ENCODE peak calls at places on chromosomes 4 and X, in ten cellular contexts. One of them, this sample, is unnamed.

GRCh38 chr4:150518559-150518958 is 63.4 kb upstream of the MAB21L2 start:
- DNase-seq in activated T-cell treated with anti-CD3 and anti-CD28 coated beads, Interleukin-2, amount 50 U/mL, for 4 hours: no peak
- DNase-seq in heart left ventricle: no peak
- DNase-seq in mesendoderm: peak
- DNase-seq in fibroblast of lung: peak
- DNase-seq in RKO: peak
- DNase-seq in DMS79: no peak
- DNase-seq in endothelial cell: no peak
- DNase-seq in stimulated activated CD8-positive, alpha-beta memory T cell treated with anti-CD3 and anti-CD28 coated beads, Interleukin-15, amount 100 ng/mL, for 24 hours: no peak
- DNase-seq in ovary: no peak
- DNase-seq in this sample: no peak

GRCh38 chrX:103417933-103418332 is 41.6 kb downstream of the BEX3 start:
- DNase-seq in activated T-cell treated with anti-CD3 and anti-CD28 coated beads, Interleukin-2, amount 50 U/mL, for 4 hours: no peak
- DNase-seq in heart left ventricle: no peak
- DNase-seq in mesendoderm: no peak
- DNase-seq in fibroblast of lung: peak
- DNase-seq in RKO: no peak
- DNase-seq in DMS79: no peak
- DNase-seq in endothelial cell: no peak
- DNase-seq in stimulated activated CD8-positive, alpha-beta memory T cell treated with anti-CD3 and anti-CD28 coated beads, Interleukin-15, amount 100 ng/mL, for 24 hours: no peak
- DNase-seq in ovary: no peak
- DNase-seq in this sample: no peak

GRCh38 chr4:6916587-6917444 is 7.2 kb downstream of the TBC1D14 start:
- DNase-seq in activated T-cell treated with anti-CD3 and anti-CD28 coated beads, Interleukin-2, amount 50 U/mL, for 4 hours: peak
- DNase-seq in heart left ventricle: no peak
- DNase-seq in mesendoderm: peak
- DNase-seq in fibroblast of lung: peak
- DNase-seq in RKO: no peak
- DNase-seq in DMS79: no peak
- DNase-seq in endothelial cell: no peak
- DNase-seq in stimulated activated CD8-positive, alpha-beta memory T cell treated with anti-CD3 and anti-CD28 coated beads, Interleukin-15, amount 100 ng/mL, for 24 hours: no peak
- DNase-seq in ovary: no peak
- DNase-seq in this sample: no peak

GRCh38 chr4:46648088-46648744 is 258.3 kb upstream of the GABRA2 start:
- DNase-seq in activated T-cell treated with anti-CD3 and anti-CD28 coated beads, Interleukin-2, amount 50 U/mL, for 4 hours: no peak
- DNase-seq in heart left ventricle: no peak
- DNase-seq in mesendoderm: peak
- DNase-seq in fibroblast of lung: peak
- DNase-seq in RKO: peak
- DNase-seq in DMS79: no peak
- DNase-seq in endothelial cell: peak
- DNase-seq in stimulated activated CD8-positive, alpha-beta memory T cell treated with anti-CD3 and anti-CD28 coated beads, Interleukin-15, amount 100 ng/mL, for 24 hours: no peak
- DNase-seq in ovary: no peak
- DNase-seq in this sample: no peak

GRCh38 chr4:108399610-108400265 is 220.6 kb upstream of the RPL34 start:
- DNase-seq in activated T-cell treated with anti-CD3 and anti-CD28 coated beads, Interleukin-2, amount 50 U/mL, for 4 hours: no peak
- DNase-seq in heart left ventricle: no peak
- DNase-seq in mesendoderm: no peak
- DNase-seq in fibroblast of lung: no peak
- DNase-seq in RKO: no peak
- DNase-seq in DMS79: no peak
- DNase-seq in endothelial cell: no peak
- DNase-seq in stimulated activated CD8-positive, alpha-beta memory T cell treated with anti-CD3 and anti-CD28 coated beads, Interleukin-15, amount 100 ng/mL, for 24 hours: no peak
- DNase-seq in ovary: no peak
- DNase-seq in this sample: no peak

GRCh38 chr4:80446664-80447063 is 111.1 kb downstream of the CFAP299 start:
- DNase-seq in activated T-cell treated with anti-CD3 and anti-CD28 coated beads, Interleukin-2, amount 50 U/mL, for 4 hours: no peak
- DNase-seq in heart left ventricle: no peak
- DNase-seq in mesendoderm: no peak
- DNase-seq in fibroblast of lung: peak
- DNase-seq in RKO: no peak
- DNase-seq in DMS79: no peak
- DNase-seq in endothelial cell: no peak
- DNase-seq in stimulated activated CD8-positive, alpha-beta memory T cell treated with anti-CD3 and anti-CD28 coated beads, Interleukin-15, amount 100 ng/mL, for 24 hours: no peak
- DNase-seq in ovary: no peak
- DNase-seq in this sample: no peak

GRCh38 chr4:137678796-137679195 is 146.5 kb upstream of the PCDH18 start:
- DNase-seq in activated T-cell treated with anti-CD3 and anti-CD28 coated beads, Interleukin-2, amount 50 U/mL, for 4 hours: no peak
- DNase-seq in heart left ventricle: no peak
- DNase-seq in mesendoderm: no peak
- DNase-seq in fibroblast of lung: peak
- DNase-seq in RKO: peak
- DNase-seq in DMS79: no peak
- DNase-seq in endothelial cell: no peak
- DNase-seq in stimulated activated CD8-positive, alpha-beta memory T cell treated with anti-CD3 and anti-CD28 coated beads, Interleukin-15, amount 100 ng/mL, for 24 hours: no peak
- DNase-seq in ovary: no peak
- DNase-seq in this sample: no peak

GRCh38 chrX:49282647-49283011 is 13.0 kb downstream of the PPP1R3F start:
- DNase-seq in activated T-cell treated with anti-CD3 and anti-CD28 coated beads, Interleukin-2, amount 50 U/mL, for 4 hours: no peak
- DNase-seq in heart left ventricle: no peak
- DNase-seq in mesendoderm: peak
- DNase-seq in fibroblast of lung: peak
- DNase-seq in RKO: peak
- DNase-seq in DMS79: no peak
- DNase-seq in endothelial cell: no peak
- DNase-seq in stimulated activated CD8-positive, alpha-beta memory T cell treated with anti-CD3 and anti-CD28 coated beads, Interleukin-15, amount 100 ng/mL, for 24 hours: no peak
- DNase-seq in ovary: peak
- DNase-seq in this sample: no peak

GRCh38 chr4:128385683-128386304 is 98.2 kb upstream of the PGRMC2 start:
- DNase-seq in activated T-cell treated with anti-CD3 and anti-CD28 coated beads, Interleukin-2, amount 50 U/mL, for 4 hours: no peak
- DNase-seq in heart left ventricle: no peak
- DNase-seq in mesendoderm: peak
- DNase-seq in fibroblast of lung: peak
- DNase-seq in RKO: no peak
- DNase-seq in DMS79: no peak
- DNase-seq in endothelial cell: no peak
- DNase-seq in stimulated activated CD8-positive, alpha-beta memory T cell treated with anti-CD3 and anti-CD28 coated beads, Interleukin-15, amount 100 ng/mL, for 24 hours: no peak
- DNase-seq in ovary: no peak
- DNase-seq in this sample: no peak

GRCh38 chr4:155494037-155494718 is 117.4 kb upstream of the MAP9 start:
- DNase-seq in activated T-cell treated with anti-CD3 and anti-CD28 coated beads, Interleukin-2, amount 50 U/mL, for 4 hours: no peak
- DNase-seq in heart left ventricle: no peak
- DNase-seq in mesendoderm: no peak
- DNase-seq in fibroblast of lung: no peak
- DNase-seq in RKO: no peak
- DNase-seq in DMS79: no peak
- DNase-seq in endothelial cell: no peak
- DNase-seq in stimulated activated CD8-positive, alpha-beta memory T cell treated with anti-CD3 and anti-CD28 coated beads, Interleukin-15, amount 100 ng/mL, for 24 hours: no peak
- DNase-seq in ovary: no peak
- DNase-seq in this sample: no peak

GRCh38 chrX:139826065-139827044 is 106.5 kb downstream of the ATP11C start:
- DNase-seq in activated T-cell treated with anti-CD3 and anti-CD28 coated beads, Interleukin-2, amount 50 U/mL, for 4 hours: no peak
- DNase-seq in heart left ventricle: no peak
- DNase-seq in mesendoderm: no peak
- DNase-seq in fibroblast of lung: peak
- DNase-seq in RKO: no peak
- DNase-seq in DMS79: no peak
- DNase-seq in endothelial cell: no peak
- DNase-seq in stimulated activated CD8-positive, alpha-beta memory T cell treated with anti-CD3 and anti-CD28 coated beads, Interleukin-15, amount 100 ng/mL, for 24 hours: no peak
- DNase-seq in ovary: no peak
- DNase-seq in this sample: no peak

GRCh38 chr4:35250771-35251170 is 993.5 kb downstream of the ARAP2 start:
- DNase-seq in activated T-cell treated with anti-CD3 and anti-CD28 coated beads, Interleukin-2, amount 50 U/mL, for 4 hours: no peak
- DNase-seq in heart left ventricle: no peak
- DNase-seq in mesendoderm: no peak
- DNase-seq in fibroblast of lung: no peak
- DNase-seq in RKO: peak
- DNase-seq in DMS79: no peak
- DNase-seq in endothelial cell: no peak
- DNase-seq in stimulated activated CD8-positive, alpha-beta memory T cell treated with anti-CD3 and anti-CD28 coated beads, Interleukin-15, amount 100 ng/mL, for 24 hours: no peak
- DNase-seq in ovary: no peak
- DNase-seq in this sample: no peak

GRCh38 chrX:119617511-119618164 is 11.4 kb upstream of the NKRF start:
- DNase-seq in activated T-cell treated with anti-CD3 and anti-CD28 coated beads, Interleukin-2, amount 50 U/mL, for 4 hours: no peak
- DNase-seq in heart left ventricle: no peak
- DNase-seq in mesendoderm: peak
- DNase-seq in fibroblast of lung: no peak
- DNase-seq in RKO: no peak
- DNase-seq in DMS79: no peak
- DNase-seq in endothelial cell: no peak
- DNase-seq in stimulated activated CD8-positive, alpha-beta memory T cell treated with anti-CD3 and anti-CD28 coated beads, Interleukin-15, amount 100 ng/mL, for 24 hours: no peak
- DNase-seq in ovary: no peak
- DNase-seq in this sample: no peak

GRCh38 chr4:2768921-2769336 is 12.8 kb upstream of the TNIP2 start:
- DNase-seq in activated T-cell treated with anti-CD3 and anti-CD28 coated beads, Interleukin-2, amount 50 U/mL, for 4 hours: no peak
- DNase-seq in heart left ventricle: no peak
- DNase-seq in mesendoderm: no peak
- DNase-seq in fibroblast of lung: no peak
- DNase-seq in RKO: no peak
- DNase-seq in DMS79: no peak
- DNase-seq in endothelial cell: no peak
- DNase-seq in stimulated activated CD8-positive, alpha-beta memory T cell treated with anti-CD3 and anti-CD28 coated beads, Interleukin-15, amount 100 ng/mL, for 24 hours: no peak
- DNase-seq in ovary: no peak
- DNase-seq in this sample: no peak

GRCh38 chr4:10087152-10087791 is 29.3 kb downstream of the WDR1 start:
- DNase-seq in activated T-cell treated with anti-CD3 and anti-CD28 coated beads, Interleukin-2, amount 50 U/mL, for 4 hours: no peak
- DNase-seq in heart left ventricle: peak
- DNase-seq in mesendoderm: no peak
- DNase-seq in fibroblast of lung: no peak
- DNase-seq in RKO: no peak
- DNase-seq in DMS79: no peak
- DNase-seq in endothelial cell: no peak
- DNase-seq in stimulated activated CD8-positive, alpha-beta memory T cell treated with anti-CD3 and anti-CD28 coated beads, Interleukin-15, amount 100 ng/mL, for 24 hours: no peak
- DNase-seq in ovary: no peak
- DNase-seq in this sample: no peak

GRCh38 chr4:127352220-127352619 is 280.5 kb upstream of the INTU start:
- DNase-seq in activated T-cell treated with anti-CD3 and anti-CD28 coated beads, Interleukin-2, amount 50 U/mL, for 4 hours: no peak
- DNase-seq in heart left ventricle: no peak
- DNase-seq in mesendoderm: peak
- DNase-seq in fibroblast of lung: no peak
- DNase-seq in RKO: no peak
- DNase-seq in DMS79: no peak
- DNase-seq in endothelial cell: no peak
- DNase-seq in stimulated activated CD8-positive, alpha-beta memory T cell treated with anti-CD3 and anti-CD28 coated beads, Interleukin-15, amount 100 ng/mL, for 24 hours: no peak
- DNase-seq in ovary: no peak
- DNase-seq in this sample: no peak

GRCh38 chrX:107712231-107713204 is 63.1 kb downstream of the TSC22D3 start:
- DNase-seq in activated T-cell treated with anti-CD3 and anti-CD28 coated beads, Interleukin-2, amount 50 U/mL, for 4 hours: no peak
- DNase-seq in heart left ventricle: no peak
- DNase-seq in mesendoderm: no peak
- DNase-seq in fibroblast of lung: peak
- DNase-seq in RKO: no peak
- DNase-seq in DMS79: no peak
- DNase-seq in endothelial cell: no peak
- DNase-seq in stimulated activated CD8-positive, alpha-beta memory T cell treated with anti-CD3 and anti-CD28 coated beads, Interleukin-15, amount 100 ng/mL, for 24 hours: no peak
- DNase-seq in ovary: no peak
- DNase-seq in this sample: peak

GRCh38 chr4:89365375-89366170 is 58.0 kb upstream of the GPRIN3 start:
- DNase-seq in activated T-cell treated with anti-CD3 and anti-CD28 coated beads, Interleukin-2, amount 50 U/mL, for 4 hours: no peak
- DNase-seq in heart left ventricle: no peak
- DNase-seq in mesendoderm: no peak
- DNase-seq in fibroblast of lung: no peak
- DNase-seq in RKO: peak
- DNase-seq in DMS79: no peak
- DNase-seq in endothelial cell: no peak
- DNase-seq in stimulated activated CD8-positive, alpha-beta memory T cell treated with anti-CD3 and anti-CD28 coated beads, Interleukin-15, amount 100 ng/mL, for 24 hours: no peak
- DNase-seq in ovary: no peak
- DNase-seq in this sample: no peak

GRCh38 chrX:136647969-136648368 is at the start of gene CD40LG:
- DNase-seq in activated T-cell treated with anti-CD3 and anti-CD28 coated beads, Interleukin-2, amount 50 U/mL, for 4 hours: no peak
- DNase-seq in heart left ventricle: no peak
- DNase-seq in mesendoderm: no peak
- DNase-seq in fibroblast of lung: no peak
- DNase-seq in RKO: no peak
- DNase-seq in DMS79: no peak
- DNase-seq in endothelial cell: no peak
- DNase-seq in stimulated activated CD8-positive, alpha-beta memory T cell treated with anti-CD3 and anti-CD28 coated beads, Interleukin-15, amount 100 ng/mL, for 24 hours: no peak
- DNase-seq in ovary: no peak
- DNase-seq in this sample: no peak